ENCODE peak calls at places on chromosomes 3 and 15, in seven cellular contexts. O, W, K, C, X, G and J are unnamed samples.

GRCh38 chr3:133383175-133383574 is 16.7 kb upstream of the BFSP2 start:
- DNase-seq in O (no peak), W (no peak), K (no peak), C (no peak), X (no peak), G (no peak), J (no peak)

GRCh38 chr15:31483053-31483923 is 156.7 kb downstream of the KLF13 start:
- DNase-seq in O (no peak), W (peak), K (no peak), C (no peak), X (no peak), G (no peak), J (no peak)

GRCh38 chr15:84142888-84143337 is 92.7 kb upstream of the GOLGA6L4 start:
- DNase-seq in O (peak), W (peak), K (peak), C (peak), X (peak), G (peak), J (peak)

GRCh38 chr3:185063431-185063830 is 89.4 kb downstream of the C3orf70 start:
- DNase-seq in O (no peak), W (no peak), K (peak), C (no peak), X (no peak), G (no peak), J (no peak)

GRCh38 chr3:192726386-192726785 is 955 bp downstream of the FGF12 start:
- DNase-seq in O (no peak), W (no peak), K (no peak), C (no peak), X (no peak), G (no peak), J (no peak)

GRCh38 chr3:104892044-104892443 is 474.7 kb upstream of the ALCAM start:
- DNase-seq in O (no peak), W (no peak), K (no peak), C (no peak), X (no peak), G (no peak), J (no peak)

GRCh38 chr3:29430558-29430971 is 149.7 kb downstream of the RBMS3 start:
- DNase-seq in O (peak), W (no peak), K (no peak), C (peak), X (peak), G (no peak), J (no peak)

GRCh38 chr3:131143802-131144201 is 117.1 kb downstream of the NEK11 start:
- DNase-seq in O (no peak), W (no peak), K (no peak), C (no peak), X (no peak), G (no peak), J (no peak)

GRCh38 chr15:45536951-45537350 is 14.4 kb upstream of the SLC30A4 start:
- DNase-seq in O (no peak), W (no peak), K (no peak), C (no peak), X (no peak), G (no peak), J (no peak)

GRCh38 chr3:141355242-141355641 is 13.1 kb upstream of the ZBTB38 start:
- DNase-seq in O (no peak), W (no peak), K (no peak), C (no peak), X (no peak), G (no peak), J (no peak)

GRCh38 chr3:141365206-141365605 is 3.1 kb upstream of the ZBTB38 start:
- DNase-seq in O (no peak), W (no peak), K (no peak), C (no peak), X (no peak), G (no peak), J (no peak)

GRCh38 chr3:141362736-141363135 is 5.6 kb upstream of the ZBTB38 start:
- DNase-seq in O (no peak), W (no peak), K (no peak), C (no peak), X (no peak), G (no peak), J (no peak)

GRCh38 chr3:141366285-141367037 is 1.8 kb upstream of the ZBTB38 start:
- DNase-seq in O (peak), W (peak), K (peak), C (peak), X (peak), G (peak), J (peak)

GRCh38 chr3:141360888-141361598 is 7.3 kb upstream of the ZBTB38 start:
- DNase-seq in O (peak), W (peak), K (peak), C (peak), X (peak), G (no peak), J (no peak)
- H3K4me3 ChIP-seq in O (no peak), W (no peak), K (peak), C (peak), X (no peak), G (no peak), J (peak)

GRCh38 chr3:64687781-64688515 is at the start of gene ADAMTS9:
- DNase-seq in O (peak), W (peak), K (no peak), C (peak), X (peak), G (peak), J (peak)
- H3K4me3 ChIP-seq in O (peak), W (peak), K (peak), C (peak), X (peak), G (peak), J (peak)

GRCh38 chr3:50356553-50356952 is 2.8 kb downstream of the TMEM115 start:
- DNase-seq in O (no peak), W (no peak), K (no peak), C (no peak), X (peak), G (no peak), J (no peak)
- H3K4me3 ChIP-seq in O (peak), W (peak), K (peak), C (peak), X (peak), G (peak), J (peak)

DNA sequence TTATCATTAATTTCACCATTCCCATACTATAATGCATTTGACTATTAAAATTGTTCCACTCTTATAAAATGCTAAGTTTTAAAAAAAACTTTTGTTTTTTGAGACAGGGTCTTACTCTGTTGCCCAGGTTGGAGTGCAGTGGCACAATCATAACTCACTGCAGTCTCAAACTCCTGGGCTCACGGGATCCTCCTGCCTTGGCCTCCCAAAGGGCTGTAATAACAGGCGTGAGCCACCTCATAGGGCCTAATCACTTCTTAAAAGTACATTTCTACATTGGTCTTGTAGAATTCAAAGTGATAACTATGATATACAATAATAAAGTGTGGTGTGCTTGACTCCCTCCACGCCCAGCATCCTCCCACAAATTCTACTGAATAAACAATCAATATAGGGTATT is 3.0 kb downstream of the DENND4A start:
- DNase-seq in O (no peak), W (no peak), K (no peak), C (no peak), X (no peak), G (no peak), J (no peak)
- H3K4me3 ChIP-seq in O (no peak), W (no peak), K (no peak), C (no peak), X (no peak), G (no peak), J (no peak)

GRCh38 chr3:66153961-66154923 is 66.6 kb upstream of the SLC25A26 start:
- DNase-seq in O (peak), W (no peak), K (no peak), C (peak), X (peak), G (no peak), J (no peak)
- H3K4me3 ChIP-seq in O (peak), W (peak), K (no peak), C (peak), X (peak), G (peak), J (peak)

GRCh38 chr3:53072653-53073552 is 27.0 kb upstream of the SFMBT1 start:
- DNase-seq in O (peak), W (peak), K (peak), C (peak), X (peak), G (peak), J (peak)
- H3K4me3 ChIP-seq in O (peak), W (peak), K (peak), C (peak), X (peak), G (peak), J (peak)

DNA sequence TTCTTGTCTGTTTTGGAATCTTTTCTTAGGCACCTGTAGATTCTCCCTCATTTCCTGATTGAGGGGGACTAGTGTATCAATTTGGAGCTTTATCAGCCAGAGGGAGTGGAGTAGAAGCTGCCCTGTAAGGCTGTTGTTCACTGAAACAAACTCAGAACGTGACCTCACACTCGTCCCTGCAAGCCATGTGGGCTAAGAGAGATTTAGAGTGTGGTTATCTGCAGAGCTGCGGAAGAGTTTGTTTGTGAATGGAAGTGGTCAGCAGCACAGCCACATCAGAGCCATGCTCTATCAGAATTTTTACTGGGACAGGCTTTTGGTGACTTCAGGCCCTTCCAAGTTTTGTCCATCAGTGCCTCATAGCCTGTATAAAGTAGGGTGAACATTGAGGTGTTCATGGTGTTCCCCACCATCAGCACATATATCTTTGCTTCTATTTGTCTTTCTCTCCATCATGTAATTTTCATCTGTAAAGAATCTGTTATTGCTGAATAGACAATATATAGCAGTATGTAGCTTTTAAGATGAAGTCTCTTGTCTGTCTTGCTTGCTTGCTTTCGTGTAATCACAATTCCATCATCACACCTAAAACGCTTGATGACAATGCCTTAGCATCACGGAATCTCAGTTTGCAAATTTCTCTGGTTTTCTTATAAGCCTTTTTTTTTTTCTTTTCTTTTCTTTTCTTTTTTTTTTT is 37.0 kb downstream of the LARS2 start:
- DNase-seq in O (no peak), W (no peak), K (no peak), C (no peak), X (no peak), G (no peak), J (no peak)
- H3K4me3 ChIP-seq in O (no peak), W (no peak), K (no peak), C (no peak), X (no peak), G (no peak), J (no peak)

DNA sequence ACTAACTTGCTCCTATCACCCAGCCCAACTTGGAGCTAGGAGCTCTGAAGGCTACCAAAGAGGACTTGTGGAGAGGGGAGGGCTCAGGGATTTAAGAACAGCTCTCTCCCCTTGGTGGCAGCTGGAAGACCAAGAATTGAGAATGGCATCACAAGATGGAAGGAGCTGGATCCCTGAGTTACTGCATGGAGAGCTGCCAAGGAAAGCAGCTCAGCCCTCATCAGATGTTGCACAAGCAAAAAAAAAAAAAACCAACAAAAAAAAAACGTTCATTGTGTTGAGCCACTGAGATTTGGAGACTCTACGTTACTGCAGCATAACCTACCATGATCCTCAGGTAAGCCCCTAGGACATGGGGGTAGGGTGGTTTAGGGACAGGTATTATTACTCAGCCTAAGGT is 41.0 kb downstream of the ITGB5 start:
- DNase-seq in O (peak), W (peak), K (no peak), C (peak), X (peak), G (no peak), J (peak)
- H3K4me3 ChIP-seq in O (no peak), W (no peak), K (no peak), C (no peak), X (no peak), G (no peak), J (no peak)